ENCODE peak calls at places on chromosome 22, in seven cellular contexts. F is mucosa of descending colon; C is endodermal cell; R is GM23338; X is heart right ventricle; M is CD4-positive, CD25-positive, alpha-beta regulatory T cell; E is transverse colon. K is an unnamed sample. For H3K4me1, the result is how much of the 10 kb centered on the place peaks cover.

GRCh38 chr22:26894766-26895485 is 237.5 kb downstream of the MIAT start:
- DNase-seq in C (no peak), E (no peak), R (no peak), F (no peak), X (no peak), M (no peak), K (no peak)

GRCh38 chr22:50678218-50678650 is 5.6 kb downstream of the SHANK3 start:
- DNase-seq in X (no peak), R (no peak), M (no peak), F (peak), E (no peak), C (no peak), K (no peak)

GRCh38 chr22:28379075-28379806 is 300.4 kb downstream of the TTC28 start:
- DNase-seq in M (no peak), C (no peak), E (no peak), R (no peak), F (no peak), X (no peak), K (no peak)

GRCh38 chr22:29073618-29074275 is 912 bp downstream of the KREMEN1 start:
- DNase-seq in M (peak), X (peak), E (peak), R (peak), F (peak), C (peak), K (no peak)

GRCh38 chr22:29886601-29887000 is 3.6 kb downstream of the MTMR3 start:
- DNase-seq in C (no peak), R (no peak), F (no peak), X (no peak), M (no peak), E (no peak), K (no peak)

GRCh38 chr22:19085233-19086043 is 36.8 kb downstream of the DGCR2 start:
- DNase-seq in R (peak), X (no peak), E (no peak), M (no peak), F (no peak), C (peak), K (no peak)

GRCh38 chr22:31647921-31648320 is 14.1 kb downstream of the PISD start:
- DNase-seq in C (no peak), M (no peak), R (no peak), F (peak), X (no peak), E (no peak), K (no peak)

GRCh38 chr22:42769574-42770447 is 49.1 kb upstream of the A4GALT start:
- DNase-seq in C (no peak), F (peak), X (peak), R (no peak), M (no peak), E (peak), K (no peak)

GRCh38 chr22:50699001-50699753 is 26.6 kb downstream of the SHANK3 start:
- DNase-seq in E (no peak), C (peak), R (no peak), X (no peak), F (peak), M (no peak), K (no peak)

GRCh38 chr22:36331912-36332622 is 55.7 kb downstream of the MYH9 start:
- DNase-seq in F (peak), R (no peak), M (peak), E (peak), X (peak), C (peak), K (no peak)

GRCh38 chr22:18108187-18108586 is 2.4 kb upstream of the TUBA8 start:
- DNase-seq in F (no peak), R (no peak), M (no peak), E (no peak), C (no peak), X (no peak), K (no peak)

GRCh38 chr22:28570697-28571373 is 108.8 kb downstream of the TTC28 start:
- DNase-seq in X (no peak), C (no peak), R (no peak), M (no peak), F (no peak), E (no peak), K (no peak)

GRCh38 chr22:43090130-43090789 is 1.1 kb upstream of the TTLL1 start:
- DNase-seq in M (peak), C (no peak), F (no peak), E (peak), R (no peak), X (peak), K (no peak)

GRCh38 chr22:24289138-24289537 is 18.5 kb downstream of the SPECC1L start:
- DNase-seq in E (no peak), F (no peak), M (no peak), C (no peak), X (no peak), R (no peak), K (no peak)

GRCh38 chr22:44207981-44208317 is 27.2 kb downstream of the PARVG start:
- DNase-seq in M (no peak), C (no peak), E (no peak), X (no peak), R (no peak), F (no peak), K (no peak)

GRCh38 chr22:29308791-29309262 is 2.4 kb downstream of the GAS2L1 start:
- DNase-seq in M (no peak), E (peak), R (peak), C (no peak), X (no peak), F (peak), K (no peak)

GRCh38 chr22:30292069-30292970 is 3.0 kb upstream of the CASTOR1 start:
- DNase-seq in X (no peak), C (no peak), R (no peak), E (no peak), M (no peak), F (no peak), K (no peak)

GRCh38 chr22:29912605-29913398 is 29.8 kb downstream of the MTMR3 start:
- DNase-seq in X (peak), E (no peak), F (no peak), M (no peak), R (no peak), C (no peak), K (no peak)

GRCh38 chr22:32951807-32952153 is 106.4 kb downstream of the SYN3 start:
- DNase-seq in E (no peak), R (no peak), F (no peak), X (peak), C (no peak), M (no peak), K (no peak)

GRCh38 chr22:22855617-22856308 is 31.9 kb upstream of the IGLL5 start:
- DNase-seq in X (no peak), F (no peak), M (no peak), C (peak), E (peak), R (peak), K (no peak)

GRCh38 chr22:22855085-22855484 is 32.5 kb upstream of the IGLL5 start:
- DNase-seq in M (no peak), X (no peak), C (no peak), F (no peak), E (no peak), R (no peak), K (no peak)

GRCh38 chr22:22857607-22858558 is 29.7 kb upstream of the IGLL5 start:
- DNase-seq in F (no peak), X (no peak), C (no peak), M (no peak), R (no peak), E (no peak), K (no peak)

GRCh38 chr22:22856885-22857606 is 30.6 kb upstream of the IGLL5 start:
- DNase-seq in X (no peak), E (no peak), C (no peak), F (no peak), R (no peak), M (no peak), K (no peak)

GRCh38 chr22:22856364-22856763 is 31.3 kb upstream of the IGLL5 start:
- DNase-seq in M (no peak), X (no peak), E (no peak), F (no peak), C (no peak), R (peak), K (no peak)
- H3K4me1 ChIP-seq in M (under half), X (under half), E (under half), F (under half), C (under half), R (under half), K (under half)

GRCh38 chr22:46067159-46068111 is 82.9 kb upstream of the PPARA start:
- DNase-seq in E (peak), C (no peak), X (no peak), M (no peak), R (no peak), F (peak), K (no peak)

GRCh38 chr22:46069518-46070214 is 80.7 kb upstream of the PPARA start:
- DNase-seq in F (peak), R (no peak), C (no peak), E (peak), M (no peak), X (peak), K (no peak)

GRCh38 chr22:46068176-46068907 is 82.0 kb upstream of the PPARA start:
- DNase-seq in M (no peak), R (no peak), X (no peak), E (no peak), F (no peak), C (no peak), K (no peak)

GRCh38 chr22:46070215-46070721 is 80.1 kb upstream of the PPARA start:
- DNase-seq in R (peak), E (peak), M (no peak), C (peak), X (peak), F (peak), K (no peak)

GRCh38 chr22:46068908-46069481 is 81.3 kb upstream of the PPARA start:
- DNase-seq in M (no peak), C (no peak), E (peak), R (no peak), F (peak), X (no peak), K (no peak)
- H3K4me1 ChIP-seq in M (under half), C (under half), E (under half), R (under half), F (under half), X (under half), K (under half)

GRCh38 chr22:22926359-22927195 is 39.0 kb downstream of the IGLL5 start:
- DNase-seq in R (no peak), E (no peak), X (no peak), C (peak), M (no peak), F (no peak), K (no peak)
- H3K4me1 ChIP-seq in R (under half), E (under half), X (under half), C (under half), M (under half), F (under half), K (under half)

GRCh38 chr22:49380095-49380827 is 447.4 kb downstream of the BRD1 start:
- DNase-seq in X (no peak), C (peak), R (no peak), F (no peak), M (no peak), E (no peak), K (no peak)

GRCh38 chr22:49373289-49373666 is 454.4 kb downstream of the BRD1 start:
- DNase-seq in M (no peak), X (no peak), F (no peak), C (no peak), E (no peak), R (no peak), K (no peak)

GRCh38 chr22:49373801-49374226 is 453.9 kb downstream of the BRD1 start:
- DNase-seq in X (no peak), E (no peak), F (no peak), M (no peak), R (no peak), C (peak), K (no peak)

GRCh38 chr22:49380828-49381114 is 446.9 kb downstream of the BRD1 start:
- DNase-seq in R (no peak), M (no peak), F (no peak), E (no peak), X (no peak), C (peak), K (no peak)

GRCh38 chr22:49377306-49377705 is 450.4 kb downstream of the BRD1 start:
- DNase-seq in E (no peak), X (no peak), C (peak), R (no peak), F (no peak), M (no peak), K (no peak)
- H3K4me1 ChIP-seq in E (under half), X (under half), C (under half), R (under half), F (under half), M (under half), K (under half)

GRCh38 chr22:39087098-39087497 is 9.9 kb upstream of the APOBEC3H start:
- DNase-seq in X (no peak), R (no peak), M (no peak), E (no peak), F (peak), C (no peak), K (no peak)
- H3K4me1 ChIP-seq in X (under half), R (under half), M (under half), E (under half), F (under half), C (under half), K (under half)

GRCh38 chr22:25765016-25765367 is 23.0 kb downstream of the MYO18B start:
- DNase-seq in R (no peak), C (no peak), F (no peak), M (no peak), X (no peak), E (no peak), K (no peak)
- H3K4me1 ChIP-seq in R (under half), C (under half), F (under half), M (under half), X (under half), E (under half), K (under half)